ENCODE peak calls at places on chromosomes 5 and 9, in four cellular contexts. B is HepG2, F is HCT116, K is Panc1. H is an unnamed sample.

GRCh38 chr9:38768351-38768761 is 48.4 kb upstream of the FAM240B start:
- ATAC-seq in K (no peak), B (no peak), F (no peak), H (no peak)

GRCh38 chr9:101184813-101185278 is 156.3 kb downstream of the PLPPR1 start:
- ATAC-seq in F (no peak), B (peak; percentile 100), K (no peak), H (no peak)

GRCh38 chr5:68540798-68541590 is 325.4 kb downstream of the PIK3R1 start:
- ATAC-seq in F (no peak), K (no peak), B (no peak), H (no peak)

GRCh38 chr5:55387865-55388264 is 80.1 kb downstream of the MTREX start:
- ATAC-seq in B (no peak), F (no peak), K (no peak), H (no peak)

GRCh38 chr9:36974731-36975130 is 59.3 kb downstream of the PAX5 start:
- ATAC-seq in B (peak; percentile 62), F (peak; percentile 60), K (peak; percentile 81), H (no peak)

GRCh38 chr5:79526928-79527327 is 13.0 kb upstream of the HOMER1 start:
- ATAC-seq in K (no peak), F (no peak), B (no peak), H (no peak)

GRCh38 chr9:38482918-38483592 is 58.8 kb upstream of the IGFBPL1 start:
- ATAC-seq in B (peak; percentile 52), F (no peak), K (no peak), H (no peak)

GRCh38 chr5:26872337-26872736 is 166.0 kb downstream of the CDH9 start:
- ATAC-seq in K (no peak), F (no peak), B (no peak), H (no peak)

GRCh38 chr5:60540855-60541805 is 158.8 kb downstream of the DEPDC1B start:
- ATAC-seq in K (no peak), F (no peak), B (no peak), H (no peak)

GRCh38 chr5:174459832-174460448 is 264.4 kb upstream of the MSX2 start:
- ATAC-seq in B (no peak), K (no peak), F (no peak), H (no peak)

GRCh38 chr9:21470126-21470525 is 12.0 kb downstream of the IFNE start:
- ATAC-seq in F (no peak), B (no peak), K (no peak), H (no peak)

DNA sequence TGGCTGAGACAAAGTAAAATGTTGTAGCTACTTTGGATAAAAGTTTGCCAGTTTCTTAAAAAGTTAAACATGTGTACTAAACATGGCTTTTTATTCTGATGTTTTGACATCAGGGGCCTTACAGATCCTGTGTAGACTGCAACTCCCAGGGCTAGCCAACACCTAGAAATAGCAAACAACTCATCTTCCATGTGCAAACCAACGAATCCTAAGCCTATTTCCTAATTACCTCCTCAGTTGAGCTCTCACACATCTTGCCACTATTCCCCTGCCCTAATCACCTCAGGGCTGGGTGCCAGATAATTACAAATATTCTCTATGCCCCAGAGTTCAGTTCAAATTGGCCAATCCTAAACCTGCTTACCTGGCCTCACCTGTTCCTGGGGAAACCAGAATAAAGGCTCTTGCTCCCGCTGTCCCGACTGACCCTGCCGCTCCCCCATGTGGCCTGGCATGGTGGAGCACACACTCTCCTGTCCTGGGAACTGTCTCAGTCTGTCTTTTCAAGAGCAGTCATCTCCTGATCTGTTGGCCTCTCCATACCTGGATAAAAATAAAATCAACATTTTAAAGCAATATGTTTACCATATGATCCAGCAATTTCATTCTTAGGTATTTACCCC is 37.1 kb upstream of the FAM169A start:
- ATAC-seq in K (peak; percentile 92), F (peak; percentile 100), B (peak; percentile 100), H (no peak)
- TF ChIP-seq CTCF in K (peak; percentile 84), F (peak; percentile 79), B (peak; percentile 95), H (no peak)

GRCh38 chr5:139646111-139646510 is 2.0 kb upstream of the CXXC5 start:
- ATAC-seq in K (no peak), F (no peak), B (no peak), H (no peak)

GRCh38 chr5:139645495-139645871 is 2.7 kb upstream of the CXXC5 start:
- ATAC-seq in K (no peak), F (no peak), B (no peak), H (no peak)

GRCh38 chr5:139647406-139648204 is 544 bp upstream of the CXXC5 start:
- ATAC-seq in K (no peak), B (no peak), F (no peak), H (no peak)

GRCh38 chr5:139648205-139649081 is at the start of gene CXXC5:
- ATAC-seq in K (peak; percentile 70), F (peak; percentile 57), B (peak; percentile 53), H (peak; percentile 80)

GRCh38 chr5:139646912-139647391 is 1.2 kb upstream of the CXXC5 start:
- ATAC-seq in F (no peak), B (peak; percentile 2), K (no peak), H (no peak)
- H3K4me3 ChIP-seq in F (peak overlapping the region; percentile 84), B (peak overlapping the region; percentile 74), K (no peak overlapping the region), H (no peak overlapping the region)

GRCh38 chr5:146366904-146367303 is 28.3 kb downstream of the POU4F3 start:
- ATAC-seq in B (no peak), F (no peak), K (no peak), H (no peak)

GRCh38 chr5:146365618-146366017 is 27.0 kb downstream of the POU4F3 start:
- ATAC-seq in B (no peak), F (no peak), K (no peak), H (no peak)

GRCh38 chr5:146369691-146370090 is 31.1 kb downstream of the POU4F3 start:
- ATAC-seq in F (no peak), K (no peak), B (no peak), H (no peak)

GRCh38 chr5:146368137-146368536 is 29.5 kb downstream of the POU4F3 start:
- ATAC-seq in B (no peak), F (no peak), K (no peak), H (no peak)
- TF ChIP-seq POLR2AphosphoS5 in B (no peak), F (no peak), K (no peak), H (no peak)

DNA sequence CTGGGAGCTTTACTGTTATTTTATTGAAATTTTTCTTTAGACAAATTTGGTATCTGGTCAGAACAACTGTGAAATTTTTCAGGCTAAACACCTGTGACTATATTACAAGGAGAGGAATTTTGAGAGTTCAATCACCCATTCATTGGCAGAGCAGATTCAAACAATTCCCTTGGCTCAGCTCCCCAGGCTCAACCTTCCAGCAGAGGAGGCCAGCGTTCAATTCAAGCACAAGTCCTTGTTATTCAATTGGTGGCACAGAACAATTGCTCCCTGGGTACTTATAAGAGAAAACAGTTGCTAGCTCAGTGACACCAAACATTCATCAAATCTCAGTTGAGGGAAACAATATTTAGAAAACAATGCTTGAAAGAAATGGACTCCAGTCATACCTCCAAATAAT is 83.3 kb downstream of the SUSD1 start:
- ATAC-seq in B (no peak), F (no peak), K (peak; percentile 56), H (no peak)
- TF ChIP-seq CTCF in B (peak; percentile 55), F (peak; percentile 49), K (peak; percentile 76), H (peak; percentile 21)

GRCh38 chr5:15682566-15682965 is 182.6 kb downstream of the FBXL7 start:
- ATAC-seq in B (no peak), K (no peak), F (no peak), H (no peak)

GRCh38 chr5:15682122-15682521 is 182.1 kb downstream of the FBXL7 start:
- ATAC-seq in B (no peak), K (no peak), F (no peak), H (no peak)

GRCh38 chr5:15687401-15687800 is 187.4 kb downstream of the FBXL7 start:
- ATAC-seq in B (no peak), K (no peak), F (no peak), H (no peak)

DNA sequence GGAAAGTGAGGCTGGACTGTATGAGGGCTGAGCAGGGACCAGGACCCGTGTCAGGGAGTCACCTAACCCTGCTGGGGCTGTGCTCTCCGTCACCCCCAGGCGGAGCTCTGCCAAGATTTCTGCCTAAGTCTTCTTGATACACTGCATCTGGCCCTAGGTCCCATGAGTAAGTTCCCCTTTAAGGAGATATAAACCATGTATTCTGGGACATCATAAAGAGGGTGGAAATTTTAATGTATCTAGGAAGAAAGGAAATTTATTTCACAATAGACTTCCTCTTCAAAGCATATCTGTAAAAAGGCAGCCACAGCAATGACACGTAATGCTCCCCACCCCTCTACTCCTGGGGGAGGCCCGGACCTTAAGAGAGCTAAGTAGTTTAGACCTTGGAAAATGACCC is 183.4 kb downstream of the FBXL7 start:
- ATAC-seq in K (no peak), F (no peak), B (peak; percentile 82), H (no peak)
- H3K4me3 ChIP-seq in K (no peak overlapping the region), F (no peak overlapping the region), B (no peak overlapping the region), H (no peak overlapping the region)

GRCh38 chr5:116631147-116631546 is 56.5 kb upstream of the SEMA6A start:
- ATAC-seq in K (no peak), F (no peak), B (no peak), H (no peak)
- TF ChIP-seq POLR2AphosphoS5 in K (no peak), F (no peak), B (no peak), H (no peak)

GRCh38 chr5:144207875-144208444 is 37.3 kb downstream of the KCTD16 start:
- ATAC-seq in F (no peak), K (no peak), B (no peak), H (no peak)
- TF ChIP-seq CTCF in F (no peak), K (no peak), B (no peak), H (no peak)

GRCh38 chr9:84851935-84852585 is 182.5 kb downstream of the NTRK2 start:
- ATAC-seq in F (peak; percentile 87), B (no peak), K (peak; percentile 83), H (peak; percentile 60)
- H3K4me3 ChIP-seq in F (no peak overlapping the region), B (no peak overlapping the region), K (no peak overlapping the region), H (no peak overlapping the region)

DNA sequence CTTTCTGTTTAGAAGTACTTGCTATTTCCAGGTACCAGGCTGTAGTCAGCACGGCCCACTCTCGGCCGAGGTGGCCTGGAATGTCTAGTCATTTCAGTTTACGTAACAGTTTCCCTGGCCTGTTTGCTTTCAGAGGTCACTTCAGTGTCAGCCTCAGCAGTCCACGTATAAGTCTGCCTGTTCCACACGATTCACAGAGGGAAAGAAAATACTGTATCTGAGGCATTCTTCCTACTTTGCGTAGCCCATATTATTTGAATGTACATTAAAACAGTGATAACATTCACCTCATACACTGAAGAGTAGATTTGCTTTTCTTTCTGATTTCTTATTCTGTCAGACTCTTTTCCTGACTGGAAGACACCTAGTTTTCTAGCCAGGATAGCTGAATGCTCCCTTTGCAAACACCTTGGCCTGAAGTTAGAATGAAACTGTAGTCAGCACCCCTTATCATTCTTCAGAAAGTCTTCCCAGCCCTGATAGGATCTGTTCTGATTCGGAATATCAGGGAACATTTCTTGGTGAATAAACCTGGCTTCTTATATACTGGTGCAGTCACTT is 140.9 kb downstream of the AOPEP start:
- ATAC-seq in B (peak; percentile 100), K (peak; percentile 88), F (peak; percentile 84), H (peak; percentile 91)
- TF ChIP-seq POLR2AphosphoS5 in B (no peak), K (no peak), F (no peak), H (peak; percentile 83)

H was measured in gastroesophageal sphincter.